ENCODE peak calls at places on chromosomes 7 and 10, in four cellular contexts. One of them, this sample, is unnamed. For H3K36me3, the result is how much of the 10 kb centered on the place peaks cover.

GRCh38 chr7:22001345-22002004 is 55.8 kb upstream of the CDCA7L start:
- DNase-seq in transverse colon: no peak
- DNase-seq in fibroblast of lung: peak
- DNase-seq in keratinocyte: peak
- DNase-seq in this sample: peak

GRCh38 chr7:1104514-1105179 is 16.7 kb downstream of the GPER1 start:
- DNase-seq in transverse colon: no peak
- DNase-seq in fibroblast of lung: no peak
- DNase-seq in keratinocyte: no peak
- DNase-seq in this sample: no peak

GRCh38 chr10:3172081-3172445 is 519 bp downstream of the PITRM1 start:
- DNase-seq in transverse colon: peak
- DNase-seq in fibroblast of lung: peak
- DNase-seq in keratinocyte: no peak
- DNase-seq in this sample: no peak

GRCh38 chr7:81210092-81211064 is 291.5 kb upstream of the SEMA3C start:
- DNase-seq in transverse colon: no peak
- DNase-seq in fibroblast of lung: peak
- DNase-seq in keratinocyte: no peak
- DNase-seq in this sample: no peak

GRCh38 chr10:29877798-29878491 is 181.4 kb downstream of the JCAD start:
- DNase-seq in transverse colon: no peak
- DNase-seq in fibroblast of lung: no peak
- DNase-seq in keratinocyte: no peak
- DNase-seq in this sample: no peak

GRCh38 chr10:124984376-124984775 is 42.5 kb downstream of the ZRANB1 start:
- DNase-seq in transverse colon: no peak
- DNase-seq in fibroblast of lung: no peak
- DNase-seq in keratinocyte: no peak
- DNase-seq in this sample: no peak

GRCh38 chr7:6529643-6530042 is 21.6 kb downstream of the GRID2IP start:
- DNase-seq in transverse colon: no peak
- DNase-seq in fibroblast of lung: no peak
- DNase-seq in keratinocyte: no peak
- DNase-seq in this sample: no peak

GRCh38 chr10:73433538-73433867 is at the start of gene MSS51:
- DNase-seq in transverse colon: no peak
- DNase-seq in fibroblast of lung: no peak
- DNase-seq in keratinocyte: no peak
- DNase-seq in this sample: no peak

GRCh38 chr10:110619514-110619913 is 24.6 kb upstream of the RBM20 start:
- DNase-seq in transverse colon: no peak
- DNase-seq in fibroblast of lung: no peak
- DNase-seq in keratinocyte: no peak
- DNase-seq in this sample: no peak

GRCh38 chr10:132545659-132546367 is 8.2 kb downstream of the INPP5A start:
- DNase-seq in transverse colon: no peak
- DNase-seq in fibroblast of lung: no peak
- DNase-seq in keratinocyte: no peak
- DNase-seq in this sample: no peak

GRCh38 chr7:123580406-123581161 is 21.0 kb upstream of the ASB15 start:
- DNase-seq in transverse colon: no peak
- DNase-seq in fibroblast of lung: peak
- DNase-seq in keratinocyte: no peak
- DNase-seq in this sample: no peak

GRCh38 chr10:79463578-79464496 is 18.4 kb upstream of the ZCCHC24 start:
- DNase-seq in transverse colon: no peak
- DNase-seq in fibroblast of lung: no peak
- DNase-seq in keratinocyte: no peak
- DNase-seq in this sample: no peak

GRCh38 chr7:28867181-28867580 is 90.9 kb downstream of the TRIL start:
- DNase-seq in transverse colon: no peak
- DNase-seq in fibroblast of lung: no peak
- DNase-seq in keratinocyte: no peak
- DNase-seq in this sample: no peak

GRCh38 chr7:111958431-111958830 is 247.8 kb downstream of the DOCK4 start:
- DNase-seq in transverse colon: no peak
- DNase-seq in fibroblast of lung: no peak
- DNase-seq in keratinocyte: no peak
- DNase-seq in this sample: no peak

GRCh38 chr10:102398172-102399020 is 2.9 kb downstream of the NFKB2 start:
- DNase-seq in transverse colon: no peak
- DNase-seq in fibroblast of lung: no peak
- DNase-seq in keratinocyte: no peak
- DNase-seq in this sample: no peak
- H3K4me3 ChIP-seq in transverse colon: no peak
- H3K4me3 ChIP-seq in fibroblast of lung: no peak
- H3K4me3 ChIP-seq in keratinocyte: no peak
- H3K4me3 ChIP-seq in this sample: no peak

GRCh38 chr10:16941865-16942264 is 124.6 kb upstream of the RSU1 start:
- DNase-seq in transverse colon: no peak
- DNase-seq in fibroblast of lung: peak
- DNase-seq in keratinocyte: no peak
- DNase-seq in this sample: no peak

GRCh38 chr10:16944081-16944922 is 127.1 kb upstream of the RSU1 start:
- DNase-seq in transverse colon: no peak
- DNase-seq in fibroblast of lung: peak
- DNase-seq in keratinocyte: no peak
- DNase-seq in this sample: no peak

GRCh38 chr10:16942361-16943078 is 125.3 kb upstream of the RSU1 start:
- DNase-seq in transverse colon: no peak
- DNase-seq in fibroblast of lung: no peak
- DNase-seq in keratinocyte: no peak
- DNase-seq in this sample: no peak

GRCh38 chr10:16944961-16945360 is 127.7 kb upstream of the RSU1 start:
- DNase-seq in transverse colon: no peak
- DNase-seq in fibroblast of lung: no peak
- DNase-seq in keratinocyte: no peak
- DNase-seq in this sample: no peak

DNA sequence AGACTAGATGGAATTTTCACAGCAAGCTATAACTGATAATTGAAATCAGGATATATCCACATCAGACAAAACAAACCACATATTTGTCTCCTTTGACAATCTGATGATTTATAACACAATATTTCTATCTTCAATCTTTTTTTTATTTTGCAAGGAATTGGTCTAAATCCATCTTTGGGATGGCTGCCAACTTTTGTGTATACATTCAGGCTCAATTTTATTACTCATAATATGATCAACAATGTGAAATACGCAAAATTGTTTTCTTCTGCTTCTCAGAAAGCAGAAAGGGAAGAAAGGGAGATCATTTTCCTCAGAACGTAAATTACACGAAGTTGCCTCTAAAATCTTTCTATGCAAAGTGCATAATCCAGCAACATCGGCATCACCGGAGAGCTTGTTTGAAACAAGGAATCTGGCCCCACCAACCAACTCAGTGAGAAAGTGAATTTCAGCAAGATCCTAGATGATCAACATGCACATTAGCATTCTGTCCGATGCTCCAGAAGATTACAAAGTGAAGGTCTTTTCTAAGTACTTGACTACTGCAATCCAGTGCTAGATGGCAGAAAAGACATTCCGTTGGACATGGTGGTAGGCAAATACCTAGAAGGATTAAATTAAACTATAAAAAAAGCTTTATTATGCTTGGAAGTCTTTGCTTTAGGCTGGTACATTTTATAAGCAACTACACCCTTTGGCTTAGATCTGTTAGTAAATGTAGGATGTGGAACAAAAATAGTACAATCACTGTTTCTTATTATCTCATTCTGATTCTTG is 126.3 kb upstream of the RSU1 start:
- DNase-seq in transverse colon: no peak
- DNase-seq in fibroblast of lung: peak
- DNase-seq in keratinocyte: no peak
- DNase-seq in this sample: no peak
- TF ChIP-seq CTCF in transverse colon: no peak
- TF ChIP-seq CTCF in fibroblast of lung: no peak
- TF ChIP-seq CTCF in keratinocyte: no peak
- TF ChIP-seq CTCF in this sample: no peak

GRCh38 chr10:70074147-70074546 is 21.5 kb downstream of the MACROH2A2 start:
- DNase-seq in transverse colon: no peak
- DNase-seq in fibroblast of lung: no peak
- DNase-seq in keratinocyte: no peak
- DNase-seq in this sample: no peak
- H3K36me3 ChIP-seq in transverse colon: under half
- H3K36me3 ChIP-seq in fibroblast of lung: under half
- H3K36me3 ChIP-seq in keratinocyte: under half
- H3K36me3 ChIP-seq in this sample: under half

DNA sequence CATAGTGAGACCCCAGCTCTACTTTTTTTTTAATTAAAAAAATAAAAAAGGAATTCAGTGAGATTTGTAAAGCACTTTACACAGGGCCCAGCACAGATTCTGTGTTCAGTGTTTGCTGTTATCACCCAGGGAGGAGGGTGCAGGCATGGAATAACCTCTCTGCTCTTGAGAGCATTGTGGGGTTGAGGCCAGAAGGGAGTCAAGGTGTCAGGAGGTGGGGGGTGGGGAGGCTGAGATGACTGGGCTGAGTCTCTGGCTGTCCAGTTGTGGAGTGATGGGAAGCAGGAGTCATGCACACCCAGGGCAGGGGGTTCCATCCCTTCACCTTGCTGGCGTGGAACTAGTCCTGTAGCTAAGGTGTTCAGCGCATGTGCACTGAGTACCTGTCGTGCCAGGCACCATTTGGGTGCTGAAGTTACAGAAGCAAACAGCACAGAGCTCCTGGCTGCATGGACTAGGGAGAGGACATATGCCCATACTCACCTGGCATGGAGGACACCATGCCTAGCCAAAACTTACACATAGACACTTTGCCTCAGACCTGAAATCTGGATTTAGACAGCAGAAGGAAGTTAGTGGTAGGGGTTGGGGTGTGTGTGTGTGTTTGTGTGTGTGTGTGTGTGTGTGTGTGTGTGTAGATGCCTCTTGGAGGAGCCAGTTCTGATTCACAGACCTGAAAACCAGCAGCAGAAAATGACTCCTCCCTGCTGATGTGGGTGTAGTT is 69.2 kb upstream of the LRRC4 start:
- DNase-seq in transverse colon: no peak
- DNase-seq in fibroblast of lung: no peak
- DNase-seq in keratinocyte: no peak
- DNase-seq in this sample: no peak
- H3K4me3 ChIP-seq in transverse colon: no peak
- H3K4me3 ChIP-seq in fibroblast of lung: no peak
- H3K4me3 ChIP-seq in keratinocyte: no peak
- H3K4me3 ChIP-seq in this sample: no peak

DNA sequence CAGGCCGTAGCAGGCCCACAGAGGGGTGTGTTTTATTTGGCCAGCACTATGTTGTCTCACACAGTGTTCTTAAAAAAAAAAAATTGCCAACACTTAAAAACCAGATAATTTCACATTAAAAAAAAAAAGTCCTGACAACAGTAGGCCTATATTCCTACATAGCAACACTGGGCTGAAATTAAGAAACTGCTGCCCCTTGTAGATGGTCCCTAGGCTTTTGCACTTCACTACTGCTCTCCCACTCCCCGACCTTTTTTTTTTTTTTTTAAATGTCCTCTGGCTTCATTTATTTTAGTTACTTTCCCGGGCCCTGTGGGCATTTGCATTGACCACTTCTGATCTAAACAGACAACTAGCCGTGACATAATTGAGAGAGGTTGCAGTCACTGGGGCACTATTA is 36.0 kb downstream of the SPAG6 start:
- DNase-seq in transverse colon: no peak
- DNase-seq in fibroblast of lung: no peak
- DNase-seq in keratinocyte: no peak
- DNase-seq in this sample: no peak
- TF ChIP-seq CTCF in transverse colon: no peak
- TF ChIP-seq CTCF in fibroblast of lung: no peak
- TF ChIP-seq CTCF in keratinocyte: no peak
- TF ChIP-seq CTCF in this sample: no peak

This sample was measured in kidney epithelial cell.